ENCODE peak calls at places on chromosomes 3 and 15, in seven cellular contexts. Q, B, D, W, J, Z and N are unnamed samples.
A peak's percentile ranks its signal among the peaks of the same experiment; 100 is the strongest.

GRCh38 chr3:84487296-84487695 is 471.5 kb upstream of the CADM2 start:
- DNase-seq in B (no peak), D (no peak), W (no peak), Z (no peak), J (no peak), Q (no peak), N (no peak)

GRCh38 chr3:132134611-132135010 is 99.8 kb upstream of the CPNE4 start:
- DNase-seq in W (no peak), Z (peak; percentile 73), J (no peak), D (no peak), B (no peak), Q (peak; percentile 80), N (no peak)

GRCh38 chr3:195853930-195854478 is 42.3 kb upstream of the MUC4 start:
- DNase-seq in D (no peak), Z (no peak), Q (no peak), J (no peak), B (no peak), W (no peak), N (no peak)

GRCh38 chr15:65952425-65953053 is 83.2 kb downstream of the RAB11A start:
- DNase-seq in J (no peak), D (no peak), B (no peak), Q (no peak), Z (peak; percentile 7), W (peak; percentile 21), N (peak; percentile 40)

GRCh38 chr3:107939621-107940236 is 151.1 kb downstream of the CD47 start:
- DNase-seq in J (no peak), Z (no peak), Q (no peak), W (no peak), B (no peak), D (no peak), N (no peak)

GRCh38 chr3:151347432-151347831 is 18.1 kb upstream of the P2RY13 start:
- DNase-seq in B (no peak), Z (no peak), Q (no peak), J (peak; percentile 65), D (no peak), W (no peak), N (no peak)

GRCh38 chr3:58722526-58722925 is 56.0 kb upstream of the FAM3D start:
- DNase-seq in Q (no peak), J (no peak), B (no peak), D (no peak), Z (no peak), W (no peak), N (no peak)

GRCh38 chr3:30462725-30463124 is 143.7 kb upstream of the TGFBR2 start:
- DNase-seq in W (no peak), B (no peak), D (no peak), J (no peak), Z (no peak), Q (no peak), N (no peak)

GRCh38 chr3:172709776-172710708 is 825 bp downstream of the NCEH1 start:
- DNase-seq in J (peak; percentile 67), B (no peak), Q (no peak), D (peak; percentile 18), W (peak; percentile 31), Z (no peak), N (no peak)

GRCh38 chr3:97935842-97936241 is 36.4 kb downstream of the RIOX2 start:
- DNase-seq in J (no peak), Z (no peak), Q (no peak), D (no peak), B (no peak), W (no peak), N (no peak)

GRCh38 chr3:150341893-150342292 is 66.2 kb upstream of the TSC22D2 start:
- DNase-seq in W (peak; percentile 19), Q (no peak), J (no peak), D (no peak), B (no peak), Z (no peak), N (no peak)

GRCh38 chr15:29687204-29687768 is 135.0 kb downstream of the TJP1 start:
- DNase-seq in J (no peak), Z (no peak), B (no peak), D (no peak), W (no peak), Q (no peak), N (no peak)

GRCh38 chr15:66844041-66844746 is 142.2 kb downstream of the SMAD6 start:
- DNase-seq in D (no peak), Z (no peak), B (no peak), Q (no peak), J (no peak), W (no peak), N (no peak)

GRCh38 chr3:58054652-58055051 is 46.4 kb downstream of the FLNB start:
- DNase-seq in J (no peak), B (no peak), W (no peak), Q (no peak), Z (no peak), D (no peak), N (no peak)

GRCh38 chr3:50807266-50807665 is 132.5 kb downstream of the DOCK3 start:
- DNase-seq in Q (no peak), J (peak; percentile 30), W (peak; percentile 28), B (no peak), Z (no peak), D (no peak), N (no peak)

GRCh38 chr15:61829514-61829889 is 230.7 kb downstream of the VPS13C start:
- DNase-seq in W (no peak), D (no peak), B (no peak), Z (no peak), Q (no peak), J (no peak), N (no peak)

GRCh38 chr3:188286087-188286513 is 132.1 kb downstream of the LPP start:
- DNase-seq in J (no peak), B (no peak), Z (peak; percentile 99), D (no peak), Q (peak; percentile 89), W (peak; percentile 59), N (no peak)

GRCh38 chr3:99319961-99320360 is 318.4 kb upstream of the COL8A1 start:
- DNase-seq in W (no peak), D (no peak), Z (peak; percentile 77), B (no peak), Q (peak; percentile 65), J (no peak), N (no peak)

GRCh38 chr3:62587579-62588031 is 214.3 kb upstream of the FEZF2 start:
- DNase-seq in Q (peak; percentile 53), J (no peak), Z (peak; percentile 86), W (no peak), B (no peak), D (no peak), N (no peak)

GRCh38 chr15:74215958-74216357 is 13.4 kb upstream of the STRA6 start:
- DNase-seq in W (no peak), B (no peak), Z (no peak), Q (no peak), J (no peak), D (no peak), N (no peak)

DNA sequence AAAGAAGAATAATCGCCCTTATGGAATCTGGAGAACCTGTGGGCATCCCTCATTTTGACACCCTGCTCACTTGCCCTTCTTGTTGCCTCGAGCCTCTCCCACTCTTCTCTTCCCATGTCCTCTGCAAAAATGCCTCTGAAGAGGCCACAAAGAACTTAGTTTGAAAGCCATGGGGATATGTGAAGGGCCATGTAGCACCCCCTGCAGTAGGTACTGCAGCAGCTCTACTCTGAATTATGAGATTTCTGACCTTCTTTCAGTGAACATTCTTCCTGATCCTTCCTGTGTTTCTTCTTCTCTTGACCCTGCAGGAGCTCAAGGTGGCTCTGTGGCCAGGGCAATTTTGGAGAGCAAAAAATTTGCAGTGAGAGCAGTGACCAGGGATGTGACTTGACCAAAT is 30.4 kb upstream of the TRA2B start:
- DNase-seq in D (no peak), J (no peak), W (no peak), Z (no peak), B (no peak), Q (no peak), N (no peak)
- TF ChIP-seq CTCF in D (no peak), J (no peak), W (no peak), Z (no peak), B (no peak), Q (no peak), N (no peak)

GRCh38 chr3:186466391-186466974 is 77.7 kb downstream of the CRYGS start:
- DNase-seq in W (no peak), Z (no peak), D (no peak), Q (no peak), B (no peak), J (no peak), N (no peak)

GRCh38 chr3:186465508-186465907 is 78.7 kb downstream of the CRYGS start:
- DNase-seq in Q (no peak), B (no peak), D (no peak), W (no peak), Z (no peak), J (no peak), N (no peak)

GRCh38 chr3:186461141-186461540 is 83.0 kb downstream of the CRYGS start:
- DNase-seq in B (no peak), Q (no peak), J (no peak), W (no peak), D (no peak), Z (peak; percentile 13), N (no peak)

GRCh38 chr3:186467969-186468368 is 76.2 kb downstream of the CRYGS start:
- DNase-seq in W (no peak), B (no peak), J (no peak), D (no peak), Q (no peak), Z (no peak), N (no peak)

GRCh38 chr3:186464424-186465093 is 79.6 kb downstream of the CRYGS start:
- DNase-seq in Q (no peak), D (no peak), B (no peak), W (no peak), Z (no peak), J (no peak), N (no peak)
- TF ChIP-seq CTCF in Q (no peak), D (no peak), B (no peak), W (no peak), Z (no peak), J (no peak), N (peak; percentile 27)

DNA sequence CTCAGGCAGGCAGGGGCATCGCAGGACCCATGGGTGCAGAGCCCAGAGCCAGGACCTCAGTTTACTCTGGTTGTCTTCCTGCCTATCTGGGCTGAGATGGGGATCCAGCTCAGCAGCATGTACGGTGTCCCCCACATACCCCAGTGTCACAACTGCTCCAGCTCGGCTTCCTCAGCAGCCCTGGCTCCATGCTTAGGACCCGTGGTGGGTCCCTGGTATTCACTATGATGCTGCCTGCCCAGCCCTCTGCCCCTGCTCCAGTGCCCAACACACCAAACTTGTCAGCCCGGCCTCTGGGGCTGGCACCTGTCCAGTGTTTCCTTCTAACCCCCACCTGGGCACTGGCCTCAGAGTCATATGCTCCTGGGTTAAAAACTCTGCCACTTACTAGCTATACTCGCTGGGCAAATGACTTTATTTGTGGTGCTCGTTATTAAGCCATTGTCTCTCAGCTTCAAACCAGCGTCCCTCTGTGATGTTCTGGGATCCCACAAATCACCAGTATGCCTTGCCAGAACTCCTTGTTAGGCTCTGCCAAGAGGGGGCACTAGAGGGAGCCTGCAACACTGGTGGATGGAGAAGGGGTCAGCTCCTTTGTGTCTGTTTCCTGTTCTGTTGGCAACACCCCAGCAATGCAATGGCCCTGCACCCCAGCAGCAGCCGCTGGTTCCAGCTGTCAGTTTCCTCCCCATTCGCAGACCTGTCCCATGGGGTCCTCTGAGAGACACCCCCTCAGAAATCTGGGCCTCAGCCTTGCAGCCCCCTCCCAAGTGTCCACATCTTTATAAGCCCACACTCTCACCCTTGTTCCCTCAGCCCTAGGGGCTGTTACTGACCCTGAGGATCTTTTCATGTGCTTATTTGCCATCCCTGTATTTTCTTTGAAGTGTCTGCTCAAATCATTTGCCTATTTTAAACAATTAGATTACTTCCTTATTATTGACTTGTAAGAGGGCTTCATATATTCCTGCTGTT is 24.1 kb upstream of the MRPS22 start:
- DNase-seq in B (peak; percentile 26), Z (no peak), D (no peak), W (no peak), Q (no peak), J (no peak), N (no peak)
- TF ChIP-seq CTCF in B (no peak), Z (peak; percentile 26), D (no peak), W (peak; percentile 18), Q (peak; percentile 16), J (no peak), N (peak; percentile 32)

GRCh38 chr15:45087513-45087912 is 26.5 kb downstream of the DUOX2 start:
- DNase-seq in Z (no peak), D (no peak), Q (no peak), W (no peak), J (no peak), B (no peak), N (no peak)
- TF ChIP-seq CTCF in Z (no peak), D (no peak), Q (no peak), W (no peak), J (no peak), B (peak; percentile 18), N (no peak)